ENCODE peak calls at places on chromosomes 2 and 18, in eight cellular contexts. S is MCF 10A; U is nephron progenitor cell; E is HCT116; M is progenitor cell of endocrine pancreas; V is colonic mucosa; C is CD4-positive, alpha-beta T cell; F is astrocyte of the spinal cord. J is an unnamed sample.

GRCh38 chr2:95074663-95075439 is 46.8 kb downstream of the MRPS5 start:
- DNase-seq in M (no peak), V (no peak), F (no peak), S (no peak), E (no peak), C (peak), U (no peak), J (no peak)

GRCh38 chr18:31891566-31891965 is 51.4 kb downstream of the TRAPPC8 start:
- DNase-seq in E (no peak), M (no peak), S (no peak), C (no peak), U (no peak), F (no peak), V (no peak), J (no peak)

GRCh38 chr18:2104620-2105462 is 466.5 kb downstream of the METTL4 start:
- DNase-seq in S (peak), C (no peak), M (no peak), F (peak), E (peak), V (peak), U (peak), J (no peak)

GRCh38 chr2:173410579-173410978 is 55.9 kb downstream of the CDCA7 start:
- DNase-seq in E (no peak), U (no peak), V (no peak), S (peak), M (no peak), C (no peak), F (no peak), J (no peak)

GRCh38 chr2:119367472-119368099 is 809 bp downstream of the DBI start:
- DNase-seq in U (peak), M (peak), V (peak), C (peak), S (peak), E (no peak), F (no peak), J (no peak)

GRCh38 chr2:49241991-49242390 is 87.7 kb upstream of the FSHR start:
- DNase-seq in M (no peak), F (no peak), C (no peak), U (no peak), E (no peak), S (no peak), V (no peak), J (no peak)

GRCh38 chr18:37535968-37536367 is 29.6 kb downstream of the CELF4 start:
- DNase-seq in E (no peak), U (no peak), V (no peak), C (no peak), S (no peak), M (no peak), F (no peak), J (no peak)

GRCh38 chr2:195486987-195487644 is 169.9 kb upstream of the SLC39A10 start:
- DNase-seq in V (no peak), S (peak), M (no peak), U (no peak), F (peak), C (no peak), E (peak), J (no peak)

GRCh38 chr2:53450885-53451284 is 316.7 kb upstream of the CHAC2 start:
- DNase-seq in F (no peak), M (no peak), C (no peak), S (no peak), E (no peak), V (no peak), U (no peak), J (peak)

GRCh38 chr2:66105354-66105753 is 329.6 kb upstream of the MEIS1 start:
- DNase-seq in F (no peak), V (no peak), M (no peak), C (no peak), E (no peak), U (no peak), S (no peak), J (no peak)

GRCh38 chr2:43905871-43906270 is 67.1 kb downstream of the ABCG8 start:
- DNase-seq in F (peak), E (no peak), V (no peak), U (no peak), S (no peak), M (no peak), C (no peak), J (no peak)

GRCh38 chr2:238099709-238100048 is 461 bp upstream of the ESPNL start:
- DNase-seq in U (no peak), F (no peak), S (no peak), C (no peak), M (no peak), E (no peak), V (peak), J (no peak)

GRCh38 chr2:10772868-10773215 is 39.7 kb downstream of the PDIA6 start:
- DNase-seq in V (no peak), F (no peak), M (no peak), U (no peak), E (no peak), S (no peak), C (no peak), J (no peak)

GRCh38 chr2:172674968-172675303 is 60.7 kb upstream of the RAPGEF4 start:
- DNase-seq in M (no peak), F (no peak), E (no peak), V (no peak), C (no peak), U (no peak), S (no peak), J (no peak)

GRCh38 chr2:201298462-201298861 is 38.1 kb downstream of the CASP8 start:
- DNase-seq in F (peak), C (no peak), U (no peak), M (no peak), V (no peak), S (peak), E (no peak), J (peak)

GRCh38 chr2:57796527-57796926 is 250.1 kb upstream of the VRK2 start:
- DNase-seq in E (no peak), C (no peak), F (no peak), U (no peak), S (no peak), V (no peak), M (no peak), J (no peak)

GRCh38 chr2:31440764-31441163 is 26.2 kb upstream of the XDH start:
- DNase-seq in U (no peak), V (no peak), F (peak), C (no peak), M (no peak), S (peak), E (no peak), J (no peak)

GRCh38 chr2:226408131-226408530 is 391.5 kb downstream of the IRS1 start:
- DNase-seq in F (no peak), V (no peak), C (no peak), U (no peak), M (no peak), S (no peak), E (no peak), J (no peak)

GRCh38 chr18:57901819-57902600 is 98.9 kb upstream of the ATP8B1 start:
- DNase-seq in U (no peak), S (peak), C (no peak), M (no peak), F (no peak), V (peak), E (no peak), J (no peak)

GRCh38 chr18:49206717-49207116 is 253.7 kb downstream of the DYM start:
- DNase-seq in V (no peak), C (no peak), E (no peak), S (no peak), M (no peak), U (no peak), F (peak), J (no peak)

GRCh38 chr2:101870444-101870843 is 121.3 kb upstream of the IL1R2 start:
- DNase-seq in M (no peak), E (no peak), U (no peak), F (no peak), V (no peak), C (no peak), S (no peak), J (no peak)

GRCh38 chr2:238513346-238513745 is 86.6 kb downstream of the ASB1 start:
- DNase-seq in V (peak), E (peak), C (no peak), F (peak), M (no peak), U (peak), S (peak), J (no peak)

GRCh38 chr18:54392621-54393023 is 34.9 kb downstream of the C18orf54 start:
- DNase-seq in V (no peak), U (peak), E (peak), F (peak), C (no peak), M (no peak), S (peak), J (peak)

GRCh38 chr2:169086893-169087467 is 17.6 kb downstream of the DHRS9 start:
- DNase-seq in S (no peak), E (no peak), V (no peak), C (no peak), F (peak), M (no peak), U (no peak), J (no peak)

GRCh38 chr2:43436431-43436830 is 159.4 kb downstream of the THADA start:
- DNase-seq in F (no peak), C (no peak), M (no peak), V (no peak), S (no peak), E (no peak), U (no peak), J (no peak)

GRCh38 chr2:28381225-28382180 is 11.2 kb upstream of the FOSL2 start:
- DNase-seq in U (no peak), V (peak), F (no peak), M (peak), E (no peak), C (no peak), S (no peak), J (no peak)

GRCh38 chr2:203887680-203888079 is 20.1 kb downstream of the CTLA4 start:
- DNase-seq in V (no peak), E (no peak), U (no peak), S (no peak), M (no peak), C (no peak), F (no peak), J (no peak)

GRCh38 chr2:1671916-1672315 is 72.4 kb downstream of the PXDN start:
- DNase-seq in C (no peak), F (no peak), V (no peak), U (no peak), M (no peak), E (no peak), S (no peak), J (no peak)

GRCh38 chr2:235084424-235084823 is 132.6 kb downstream of the SH3BP4 start:
- DNase-seq in U (no peak), E (no peak), C (no peak), V (no peak), M (no peak), F (no peak), S (no peak), J (no peak)

GRCh38 chr2:219537657-219538487 is 5.7 kb downstream of the CHPF start:
- DNase-seq in F (no peak), M (no peak), E (no peak), U (no peak), S (no peak), V (no peak), C (no peak), J (no peak)

GRCh38 chr2:239267411-239267941 is 133.3 kb downstream of the HDAC4 start:
- DNase-seq in E (peak), V (peak), M (no peak), S (peak), C (peak), U (no peak), F (peak), J (no peak)

GRCh38 chr2:23561544-23561943 is 176.6 kb downstream of the KLHL29 start:
- DNase-seq in C (no peak), V (no peak), E (no peak), U (no peak), S (no peak), F (no peak), M (no peak), J (no peak)

GRCh38 chr2:218281449-218281848 is 10.9 kb downstream of the TMBIM1 start:
- DNase-seq in V (no peak), S (no peak), U (no peak), F (peak), E (no peak), M (no peak), C (no peak), J (no peak)

GRCh38 chr2:83879127-83879526 is 580.0 kb downstream of the SUCLG1 start:
- DNase-seq in S (no peak), C (no peak), V (no peak), U (no peak), M (no peak), F (no peak), E (no peak), J (no peak)

GRCh38 chr2:132037527-132038178 is 124.1 kb downstream of the ANKRD30BL start:
- DNase-seq in M (peak), V (no peak), E (no peak), F (peak), U (peak), C (no peak), S (no peak), J (no peak)

GRCh38 chr18:71899183-71899582 is 645.0 kb downstream of the CBLN2 start:
- DNase-seq in C (no peak), F (no peak), S (no peak), E (no peak), V (no peak), U (no peak), M (no peak), J (no peak)

GRCh38 chr18:3541549-3542386 is 91.8 kb downstream of the TGIF1 start:
- DNase-seq in C (no peak), E (no peak), V (no peak), U (no peak), S (peak), F (no peak), M (no peak), J (no peak)

GRCh38 chr2:172552547-172553291 is 3.2 kb upstream of the PDK1 start:
- DNase-seq in M (no peak), U (no peak), S (peak), V (no peak), C (no peak), E (no peak), F (peak), J (no peak)

DNA sequence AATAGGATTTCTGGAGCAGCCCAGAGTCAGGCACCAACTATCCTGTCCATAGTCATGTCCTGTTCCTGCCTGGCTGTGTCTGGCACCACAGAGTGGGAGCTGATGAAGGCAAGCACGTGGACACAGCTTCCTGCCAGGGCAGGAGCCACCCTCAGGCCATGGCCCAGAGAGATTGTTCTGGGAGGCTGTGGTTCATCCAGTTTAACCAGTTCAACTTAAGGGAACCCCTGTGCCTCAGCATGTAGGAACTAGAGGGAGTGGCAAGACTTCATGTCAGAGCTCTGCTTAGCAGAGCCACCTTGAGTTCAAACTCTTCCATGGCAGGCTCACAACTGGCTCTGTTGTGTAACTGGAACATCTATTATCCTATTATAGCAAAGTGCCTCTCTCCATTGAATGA is 73.2 kb upstream of the NCKAP5 start:
- DNase-seq in S (peak), V (peak), C (no peak), E (peak), U (no peak), F (no peak), M (no peak), J (peak)
- TF ChIP-seq CTCF in S (no peak), V (no peak), C (no peak), E (peak), U (no peak), F (no peak), M (no peak), J (peak)

GRCh38 chr18:74866577-74866976 is 268.9 kb downstream of the ZNF407 start:
- DNase-seq in V (no peak), F (no peak), M (no peak), E (no peak), C (no peak), S (no peak), U (no peak), J (no peak)
- TF ChIP-seq CTCF in V (no peak), F (no peak), M (no peak), E (no peak), C (no peak), S (no peak), U (no peak), J (no peak)

GRCh38 chr2:46557788-46558187 is 78.4 kb downstream of the TMEM247 start:
- DNase-seq in E (no peak), C (no peak), F (no peak), V (no peak), M (no peak), S (no peak), U (no peak), J (no peak)

GRCh38 chr2:46552528-46552927 is 73.2 kb downstream of the TMEM247 start:
- DNase-seq in M (no peak), F (no peak), C (no peak), S (no peak), V (no peak), U (no peak), E (no peak), J (no peak)

GRCh38 chr2:46555646-46556205 is 76.4 kb downstream of the TMEM247 start:
- DNase-seq in E (no peak), M (no peak), U (no peak), S (no peak), C (no peak), V (no peak), F (no peak), J (no peak)

GRCh38 chr2:46554381-46554780 is 75.0 kb downstream of the TMEM247 start:
- DNase-seq in E (no peak), M (no peak), U (no peak), C (no peak), V (no peak), F (no peak), S (no peak), J (no peak)

GRCh38 chr2:46555011-46555410 is 75.6 kb downstream of the TMEM247 start:
- DNase-seq in F (no peak), C (peak), V (no peak), M (no peak), U (no peak), E (no peak), S (peak), J (no peak)
- TF ChIP-seq CTCF in F (peak), C (peak), V (no peak), M (peak), U (peak), E (peak), S (peak), J (no peak)

GRCh38 chr2:15939556-15939853 is 845 bp upstream of the MYCN start:
- DNase-seq in M (no peak), U (peak), F (no peak), C (no peak), S (no peak), V (no peak), E (peak), J (no peak)
- TF ChIP-seq CTCF in M (no peak), U (no peak), F (peak), C (no peak), S (no peak), V (no peak), E (no peak), J (peak)

GRCh38 chr2:98078699-98079098 is 8.3 kb upstream of the VWA3B start:
- DNase-seq in F (no peak), E (no peak), C (no peak), V (no peak), S (no peak), M (no peak), U (no peak), J (no peak)
- TF ChIP-seq CTCF in F (no peak), E (no peak), C (no peak), V (no peak), S (no peak), M (no peak), U (no peak), J (no peak)

GRCh38 chr18:60209042-60209441 is 163.5 kb downstream of the MC4R start:
- DNase-seq in S (no peak), U (no peak), E (no peak), M (no peak), F (no peak), C (no peak), V (no peak), J (no peak)
- TF ChIP-seq CTCF in S (no peak), U (no peak), E (no peak), M (no peak), F (no peak), C (no peak), V (no peak), J (no peak)

DNA sequence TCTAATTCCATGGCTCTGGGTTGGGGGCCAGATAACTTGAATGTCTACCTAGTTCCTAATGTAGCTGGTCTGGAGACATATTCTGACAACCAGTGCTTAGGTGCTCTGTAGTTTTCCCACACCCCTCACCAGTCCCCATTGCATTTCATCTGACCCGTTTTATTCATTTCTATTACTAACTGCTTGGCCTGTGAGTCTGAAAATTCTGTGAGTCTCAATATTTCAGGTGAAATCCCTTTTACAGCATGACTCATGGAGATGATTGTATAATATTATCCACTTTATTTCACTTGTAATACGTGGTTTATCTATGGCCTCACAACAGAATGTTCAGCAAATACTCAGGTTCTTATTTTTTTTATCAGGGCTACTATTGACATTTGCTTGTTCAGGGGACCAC is 103.7 kb upstream of the UGP2 start:
- DNase-seq in C (no peak), S (peak), E (no peak), F (no peak), V (no peak), U (no peak), M (no peak), J (no peak)
- TF ChIP-seq CTCF in C (no peak), S (no peak), E (no peak), F (no peak), V (no peak), U (no peak), M (no peak), J (no peak)

GRCh38 chr2:120907822-120908221 is 172.2 kb downstream of the GLI2 start:
- DNase-seq in V (no peak), M (no peak), U (no peak), S (no peak), C (no peak), E (no peak), F (no peak), J (no peak)
- TF ChIP-seq CTCF in V (no peak), M (peak), U (no peak), S (peak), C (no peak), E (peak), F (peak), J (no peak)

DNA sequence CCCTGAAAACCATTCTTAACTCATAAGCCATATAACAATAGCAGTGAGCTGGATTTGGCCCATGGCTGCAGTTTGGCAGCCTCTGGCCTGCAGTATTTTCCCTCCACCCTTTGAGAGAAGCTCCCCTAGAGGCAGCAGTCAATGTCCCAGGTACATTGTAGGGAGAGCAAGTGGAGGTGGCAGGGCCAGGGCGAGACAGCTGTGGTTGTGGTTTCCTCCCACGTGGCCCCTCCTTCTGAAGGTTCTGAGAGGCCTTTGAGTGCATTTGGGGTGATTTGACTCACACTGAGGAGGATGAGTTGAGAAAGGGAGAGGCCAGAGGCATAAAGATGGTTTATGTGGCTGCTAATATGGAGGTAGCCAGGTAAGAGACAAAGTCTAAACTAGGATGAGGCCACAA is 45.5 kb upstream of the LDAH start:
- DNase-seq in E (no peak), S (no peak), M (no peak), V (no peak), U (no peak), F (no peak), C (peak), J (no peak)
- TF ChIP-seq CTCF in E (no peak), S (no peak), M (no peak), V (no peak), U (no peak), F (no peak), C (no peak), J (no peak)

DNA sequence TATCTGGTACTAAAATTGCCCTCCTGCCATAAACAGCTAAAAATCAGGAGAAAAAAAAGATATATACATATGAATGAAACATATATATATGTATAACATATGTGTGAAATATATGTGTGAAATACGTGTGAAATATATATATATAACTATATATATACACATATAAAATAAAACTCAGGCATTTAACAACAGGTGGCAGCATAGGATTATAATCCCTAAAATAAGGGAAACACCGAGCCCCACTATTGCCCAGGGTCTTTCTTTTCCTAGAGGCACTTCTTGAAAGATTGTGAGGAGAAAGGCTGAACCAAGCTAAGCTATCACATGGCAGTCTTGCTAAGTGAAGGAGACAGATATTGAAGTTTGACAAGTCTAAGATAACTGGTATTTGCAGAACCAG is 65.9 kb upstream of the CYTIP start:
- DNase-seq in M (no peak), S (peak), U (no peak), E (no peak), F (no peak), C (no peak), V (no peak), J (no peak)
- TF ChIP-seq CTCF in M (no peak), S (peak), U (no peak), E (peak), F (no peak), C (peak), V (no peak), J (no peak)